ENCODE peak calls at places on chromosomes 2 and 18, in six cellular contexts. One of them, this sample, is unnamed.

GRCh38 chr2:113847144-113847543 is 42.7 kb upstream of the ACTR3 start:
- DNase-seq in esophagus squamous epithelium: no peak
- DNase-seq in psoas muscle: no peak
- DNase-seq in naive thymus-derived CD4-positive, alpha-beta T cell: no peak
- DNase-seq in sigmoid colon: no peak
- DNase-seq in left ventricle myocardium inferior: no peak
- DNase-seq in this sample: no peak

GRCh38 chr2:28552045-28552823 is 56.4 kb downstream of the PLB1 start:
- DNase-seq in psoas muscle: no peak
- DNase-seq in esophagus squamous epithelium: no peak
- DNase-seq in left ventricle myocardium inferior: no peak
- DNase-seq in sigmoid colon: no peak
- DNase-seq in naive thymus-derived CD4-positive, alpha-beta T cell: no peak
- DNase-seq in this sample: no peak

GRCh38 chr2:201414099-201415023 is 36.9 kb downstream of the TRAK2 start:
- DNase-seq in psoas muscle: no peak
- DNase-seq in naive thymus-derived CD4-positive, alpha-beta T cell: no peak
- DNase-seq in sigmoid colon: no peak
- DNase-seq in left ventricle myocardium inferior: no peak
- DNase-seq in esophagus squamous epithelium: no peak
- DNase-seq in this sample: no peak

GRCh38 chr2:9554841-9555337 is 741 bp downstream of the ADAM17 start:
- DNase-seq in sigmoid colon: no peak
- DNase-seq in left ventricle myocardium inferior: no peak
- DNase-seq in esophagus squamous epithelium: no peak
- DNase-seq in psoas muscle: no peak
- DNase-seq in naive thymus-derived CD4-positive, alpha-beta T cell: peak; percentile 44
- DNase-seq in this sample: no peak

GRCh38 chr2:230602562-230603230 is 109.9 kb upstream of the CAB39 start:
- DNase-seq in left ventricle myocardium inferior: no peak
- DNase-seq in naive thymus-derived CD4-positive, alpha-beta T cell: peak; percentile 51
- DNase-seq in psoas muscle: no peak
- DNase-seq in sigmoid colon: no peak
- DNase-seq in esophagus squamous epithelium: peak; percentile 12
- DNase-seq in this sample: peak; percentile 91

GRCh38 chr18:59303656-59304055 is 14.8 kb downstream of the CPLX4 start:
- DNase-seq in psoas muscle: no peak
- DNase-seq in sigmoid colon: no peak
- DNase-seq in left ventricle myocardium inferior: no peak
- DNase-seq in esophagus squamous epithelium: no peak
- DNase-seq in naive thymus-derived CD4-positive, alpha-beta T cell: no peak
- DNase-seq in this sample: no peak

GRCh38 chr2:69950241-69950640 is 11.2 kb downstream of the ASPRV1 start:
- DNase-seq in left ventricle myocardium inferior: no peak
- DNase-seq in esophagus squamous epithelium: no peak
- DNase-seq in sigmoid colon: no peak
- DNase-seq in naive thymus-derived CD4-positive, alpha-beta T cell: no peak
- DNase-seq in psoas muscle: no peak
- DNase-seq in this sample: no peak

GRCh38 chr2:58098254-58099096 is 51.9 kb downstream of the VRK2 start:
- DNase-seq in esophagus squamous epithelium: no peak
- DNase-seq in naive thymus-derived CD4-positive, alpha-beta T cell: no peak
- DNase-seq in psoas muscle: no peak
- DNase-seq in sigmoid colon: no peak
- DNase-seq in left ventricle myocardium inferior: no peak
- DNase-seq in this sample: no peak

GRCh38 chr2:200705305-200705985 is 106.3 kb upstream of the BZW1 start:
- DNase-seq in naive thymus-derived CD4-positive, alpha-beta T cell: no peak
- DNase-seq in left ventricle myocardium inferior: peak; percentile 21
- DNase-seq in psoas muscle: no peak
- DNase-seq in sigmoid colon: no peak
- DNase-seq in esophagus squamous epithelium: no peak
- DNase-seq in this sample: no peak

GRCh38 chr2:44980786-44981713 is 28.2 kb downstream of the SIX2 start:
- DNase-seq in psoas muscle: no peak
- DNase-seq in esophagus squamous epithelium: no peak
- DNase-seq in left ventricle myocardium inferior: no peak
- DNase-seq in naive thymus-derived CD4-positive, alpha-beta T cell: no peak
- DNase-seq in sigmoid colon: no peak
- DNase-seq in this sample: no peak

GRCh38 chr18:58865009-58865345 is 300 bp downstream of the ZNF532 start:
- DNase-seq in left ventricle myocardium inferior: no peak
- DNase-seq in psoas muscle: no peak
- DNase-seq in esophagus squamous epithelium: no peak
- DNase-seq in sigmoid colon: no peak
- DNase-seq in naive thymus-derived CD4-positive, alpha-beta T cell: no peak
- DNase-seq in this sample: no peak

GRCh38 chr18:46718501-46719341 is 38.1 kb downstream of the ST8SIA5 start:
- DNase-seq in left ventricle myocardium inferior: no peak
- DNase-seq in sigmoid colon: no peak
- DNase-seq in psoas muscle: no peak
- DNase-seq in esophagus squamous epithelium: no peak
- DNase-seq in naive thymus-derived CD4-positive, alpha-beta T cell: no peak
- DNase-seq in this sample: no peak

GRCh38 chr18:54466248-54467005 is 108.7 kb downstream of the C18orf54 start:
- DNase-seq in sigmoid colon: no peak
- DNase-seq in esophagus squamous epithelium: no peak
- DNase-seq in naive thymus-derived CD4-positive, alpha-beta T cell: no peak
- DNase-seq in psoas muscle: no peak
- DNase-seq in left ventricle myocardium inferior: no peak
- DNase-seq in this sample: no peak

GRCh38 chr2:41913921-41914609 is 133.8 kb upstream of the PKDCC start:
- DNase-seq in esophagus squamous epithelium: no peak
- DNase-seq in naive thymus-derived CD4-positive, alpha-beta T cell: no peak
- DNase-seq in psoas muscle: no peak
- DNase-seq in sigmoid colon: no peak
- DNase-seq in left ventricle myocardium inferior: no peak
- DNase-seq in this sample: no peak

GRCh38 chr2:140242889-140243288 is 1462.7 kb upstream of the NXPH2 start:
- DNase-seq in left ventricle myocardium inferior: no peak
- DNase-seq in naive thymus-derived CD4-positive, alpha-beta T cell: no peak
- DNase-seq in sigmoid colon: no peak
- DNase-seq in psoas muscle: no peak
- DNase-seq in esophagus squamous epithelium: no peak
- DNase-seq in this sample: no peak

GRCh38 chr2:205585451-205586045 is 96.8 kb upstream of the NRP2 start:
- DNase-seq in naive thymus-derived CD4-positive, alpha-beta T cell: no peak
- DNase-seq in esophagus squamous epithelium: no peak
- DNase-seq in left ventricle myocardium inferior: no peak
- DNase-seq in psoas muscle: no peak
- DNase-seq in sigmoid colon: no peak
- DNase-seq in this sample: no peak

GRCh38 chr2:74481961-74482800 is 617 bp downstream of the CCDC142 start:
- DNase-seq in psoas muscle: peak; percentile 83
- DNase-seq in sigmoid colon: no peak
- DNase-seq in left ventricle myocardium inferior: no peak
- DNase-seq in naive thymus-derived CD4-positive, alpha-beta T cell: peak; percentile 43
- DNase-seq in esophagus squamous epithelium: no peak
- DNase-seq in this sample: peak; percentile 92

GRCh38 chr2:126220336-126220735 is 435.6 kb upstream of the GYPC start:
- DNase-seq in naive thymus-derived CD4-positive, alpha-beta T cell: no peak
- DNase-seq in esophagus squamous epithelium: no peak
- DNase-seq in left ventricle myocardium inferior: no peak
- DNase-seq in psoas muscle: no peak
- DNase-seq in sigmoid colon: no peak
- DNase-seq in this sample: no peak

GRCh38 chr2:226800941-226801784 is 1.5 kb upstream of the IRS1 start:
- DNase-seq in naive thymus-derived CD4-positive, alpha-beta T cell: peak; percentile 67
- DNase-seq in sigmoid colon: peak; percentile 93
- DNase-seq in psoas muscle: peak; percentile 78
- DNase-seq in esophagus squamous epithelium: no peak
- DNase-seq in left ventricle myocardium inferior: peak; percentile 86
- DNase-seq in this sample: peak; percentile 92

GRCh38 chr2:95039978-95040377 is 14.5 kb downstream of the MAL start:
- DNase-seq in esophagus squamous epithelium: no peak
- DNase-seq in naive thymus-derived CD4-positive, alpha-beta T cell: no peak
- DNase-seq in psoas muscle: no peak
- DNase-seq in left ventricle myocardium inferior: no peak
- DNase-seq in sigmoid colon: no peak
- DNase-seq in this sample: no peak

GRCh38 chr2:95041060-95041823 is 15.7 kb downstream of the MAL start:
- DNase-seq in naive thymus-derived CD4-positive, alpha-beta T cell: no peak
- DNase-seq in left ventricle myocardium inferior: no peak
- DNase-seq in sigmoid colon: peak; percentile 61
- DNase-seq in psoas muscle: no peak
- DNase-seq in esophagus squamous epithelium: no peak
- DNase-seq in this sample: no peak

GRCh38 chr2:95041824-95042442 is 16.4 kb downstream of the MAL start:
- DNase-seq in naive thymus-derived CD4-positive, alpha-beta T cell: no peak
- DNase-seq in left ventricle myocardium inferior: no peak
- DNase-seq in esophagus squamous epithelium: no peak
- DNase-seq in psoas muscle: peak; percentile 12
- DNase-seq in sigmoid colon: no peak
- DNase-seq in this sample: no peak

GRCh38 chr2:95039410-95039809 is 13.9 kb downstream of the MAL start:
- DNase-seq in esophagus squamous epithelium: no peak
- DNase-seq in psoas muscle: no peak
- DNase-seq in naive thymus-derived CD4-positive, alpha-beta T cell: no peak
- DNase-seq in sigmoid colon: no peak
- DNase-seq in left ventricle myocardium inferior: no peak
- DNase-seq in this sample: no peak

DNA sequence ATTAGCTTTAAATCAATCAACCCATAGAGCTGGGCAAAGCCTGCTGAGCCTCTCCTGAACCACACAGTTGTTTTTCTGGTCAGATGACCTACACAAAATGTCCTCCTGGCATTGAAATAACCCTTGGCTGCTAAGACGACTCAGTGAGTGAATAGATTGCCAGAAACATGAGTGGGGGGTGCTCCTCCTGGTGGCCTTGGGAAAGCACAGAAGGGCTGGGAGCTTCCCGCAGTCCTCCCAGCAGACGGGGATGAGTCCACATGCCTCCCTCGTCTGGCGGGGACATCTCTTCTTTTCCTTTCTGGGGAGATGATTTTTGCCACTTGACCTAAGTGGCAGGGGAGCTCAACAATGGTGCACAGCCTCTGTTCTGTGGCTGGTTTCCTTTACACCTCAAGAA is 15.0 kb downstream of the MAL start:
- DNase-seq in psoas muscle: no peak
- DNase-seq in esophagus squamous epithelium: no peak
- DNase-seq in left ventricle myocardium inferior: no peak
- DNase-seq in naive thymus-derived CD4-positive, alpha-beta T cell: no peak
- DNase-seq in sigmoid colon: peak; percentile 27
- DNase-seq in this sample: no peak
- H3K4me1 ChIP-seq in psoas muscle: peaks cover 9% of the 10 kb centered on the region
- H3K4me1 ChIP-seq in esophagus squamous epithelium: peaks cover 61% of the 10 kb centered on the region
- H3K4me1 ChIP-seq in left ventricle myocardium inferior: peaks cover 39% of the 10 kb centered on the region
- H3K4me1 ChIP-seq in naive thymus-derived CD4-positive, alpha-beta T cell: no peaks in the 10 kb centered on the region
- H3K4me1 ChIP-seq in sigmoid colon: peaks cover 11% of the 10 kb centered on the region
- H3K4me1 ChIP-seq in this sample: no peaks in the 10 kb centered on the region

DNA sequence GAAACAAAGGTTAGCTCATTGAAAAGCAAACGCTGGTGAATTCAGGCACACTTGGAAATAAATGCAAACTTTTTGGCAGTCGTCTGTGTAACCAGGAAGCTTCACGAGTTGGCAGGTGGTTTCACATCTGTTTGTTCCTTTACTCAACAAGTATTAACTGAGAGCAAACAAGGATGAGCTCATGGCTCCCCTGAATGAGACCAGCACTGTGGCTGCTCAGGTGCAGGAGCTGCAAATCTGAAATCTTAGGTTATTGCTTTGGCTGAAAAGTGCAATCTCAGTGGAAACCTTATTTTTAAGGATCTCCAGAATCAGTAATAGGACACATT is 46.3 kb downstream of the SH3RF3 start:
- DNase-seq in esophagus squamous epithelium: no peak
- DNase-seq in naive thymus-derived CD4-positive, alpha-beta T cell: no peak
- DNase-seq in left ventricle myocardium inferior: no peak
- DNase-seq in psoas muscle: no peak
- DNase-seq in sigmoid colon: no peak
- DNase-seq in this sample: no peak
- H3K4me1 ChIP-seq in esophagus squamous epithelium: peaks cover 52% of the 10 kb centered on the region
- H3K4me1 ChIP-seq in naive thymus-derived CD4-positive, alpha-beta T cell: no peaks in the 10 kb centered on the region
- H3K4me1 ChIP-seq in left ventricle myocardium inferior: peaks cover 77% of the 10 kb centered on the region
- H3K4me1 ChIP-seq in psoas muscle: peaks cover 69% of the 10 kb centered on the region
- H3K4me1 ChIP-seq in sigmoid colon: peaks cover 56% of the 10 kb centered on the region
- H3K4me1 ChIP-seq in this sample: peaks cover 19% of the 10 kb centered on the region

DNA sequence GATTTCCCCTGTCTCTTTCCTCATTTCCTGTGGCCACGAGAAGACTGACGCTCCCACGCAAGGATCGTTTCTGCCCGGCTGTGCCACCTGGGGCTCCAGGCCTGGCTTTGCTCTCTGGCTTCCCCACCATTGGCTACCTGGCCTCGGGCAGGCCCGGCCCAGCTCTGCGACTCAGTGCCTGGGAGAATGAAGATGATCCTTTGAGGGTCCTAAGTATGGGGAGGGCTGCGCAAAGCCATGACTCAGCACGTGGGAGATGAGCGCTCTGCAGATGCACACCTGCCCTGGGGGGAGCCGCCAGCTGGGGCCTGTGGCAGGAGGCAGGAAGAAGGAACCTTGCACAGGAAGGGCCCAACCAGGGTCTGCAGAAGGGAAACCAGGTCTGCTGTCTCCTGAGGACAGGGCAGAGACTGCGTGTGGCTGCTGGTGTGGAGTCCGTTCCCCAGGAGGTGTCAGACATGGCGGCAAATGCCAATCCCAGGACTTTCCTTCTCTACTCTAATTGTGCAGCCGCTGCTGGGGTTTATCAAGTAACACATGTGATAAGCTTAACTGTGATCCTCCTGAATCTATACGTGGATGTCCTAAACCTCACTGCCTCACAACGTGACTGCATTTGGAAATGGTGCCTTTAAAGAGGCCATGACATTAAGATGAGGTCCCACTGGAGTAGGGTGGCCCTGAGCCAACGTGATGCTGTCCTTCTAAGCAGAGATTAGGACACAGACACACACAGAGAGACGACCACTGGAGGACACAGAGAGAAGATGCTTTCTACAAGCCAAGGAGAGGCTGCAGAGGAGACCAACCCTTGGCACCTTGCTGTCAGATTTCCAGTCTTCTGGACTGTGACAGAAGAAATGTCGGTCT is 32.8 kb downstream of the MBP start:
- DNase-seq in sigmoid colon: no peak
- DNase-seq in naive thymus-derived CD4-positive, alpha-beta T cell: no peak
- DNase-seq in left ventricle myocardium inferior: no peak
- DNase-seq in esophagus squamous epithelium: no peak
- DNase-seq in psoas muscle: peak; percentile 58
- DNase-seq in this sample: no peak
- H3K4me1 ChIP-seq in sigmoid colon: peaks cover 39% of the 10 kb centered on the region
- H3K4me1 ChIP-seq in naive thymus-derived CD4-positive, alpha-beta T cell: peaks cover 88% of the 10 kb centered on the region
- H3K4me1 ChIP-seq in left ventricle myocardium inferior: peaks cover 96% of the 10 kb centered on the region
- H3K4me1 ChIP-seq in esophagus squamous epithelium: peaks cover 93% of the 10 kb centered on the region
- H3K4me1 ChIP-seq in psoas muscle: peaks cover 57% of the 10 kb centered on the region
- H3K4me1 ChIP-seq in this sample: peaks cover 100% of the 10 kb centered on the region

DNA sequence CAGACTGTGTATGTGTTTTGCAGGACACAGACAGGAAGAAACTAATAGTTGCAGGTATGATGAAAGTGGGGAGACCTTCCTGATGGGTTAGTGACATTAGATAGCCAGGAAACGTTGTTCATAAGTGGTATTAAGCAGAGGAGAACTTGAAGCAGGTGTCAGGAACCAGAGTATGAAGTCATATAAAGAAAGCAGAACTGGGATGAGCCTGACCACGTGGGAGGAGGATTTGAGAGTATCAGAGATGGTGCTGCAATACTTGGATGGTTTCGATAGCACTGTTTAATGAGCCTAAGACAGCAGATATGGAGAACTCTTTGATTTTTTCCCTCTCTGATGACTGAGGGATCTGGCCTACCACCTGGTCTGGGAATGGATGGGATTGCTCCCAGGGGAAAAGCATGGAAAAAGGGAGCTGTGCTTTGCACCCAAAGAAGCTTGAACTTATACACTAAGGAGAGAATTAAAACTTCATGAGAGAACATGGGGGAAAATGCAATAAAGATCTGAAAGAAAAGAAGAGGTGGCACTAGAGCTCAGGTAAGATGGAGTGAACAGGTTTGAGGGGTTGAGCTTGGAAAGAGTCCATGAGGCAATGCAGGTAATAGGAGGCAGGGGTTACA is 226.0 kb upstream of the LRRTM1 start:
- DNase-seq in sigmoid colon: no peak
- DNase-seq in esophagus squamous epithelium: no peak
- DNase-seq in psoas muscle: no peak
- DNase-seq in left ventricle myocardium inferior: no peak
- DNase-seq in naive thymus-derived CD4-positive, alpha-beta T cell: no peak
- DNase-seq in this sample: no peak
- H3K4me1 ChIP-seq in sigmoid colon: no peaks in the 10 kb centered on the region
- H3K4me1 ChIP-seq in esophagus squamous epithelium: no peaks in the 10 kb centered on the region
- H3K4me1 ChIP-seq in psoas muscle: no peaks in the 10 kb centered on the region
- H3K4me1 ChIP-seq in left ventricle myocardium inferior: no peaks in the 10 kb centered on the region
- H3K4me1 ChIP-seq in naive thymus-derived CD4-positive, alpha-beta T cell: no peaks in the 10 kb centered on the region
- H3K4me1 ChIP-seq in this sample: no peaks in the 10 kb centered on the region